ENCODE peak calls at places on chromosomes 16 and 17, in eight cellular contexts. Q is naive thymus-derived CD4-positive, alpha-beta T cell; E is left ventricle myocardium inferior; B is PC-3; M is mesenchymal stem cell; N is PC-9; T is CD8-positive, alpha-beta memory T cell; R is IMR-90. I is an unnamed sample. For H3K9me3 and H3K27me3, the result is how much of the 10 kb centered on the place peaks cover.

GRCh38 chr17:63751806-63752205 is 10.2 kb upstream of the STRADA start:
- DNase-seq in R (no peak), N (no peak), M (no peak), Q (peak), E (no peak), T (no peak), B (no peak), I (no peak)

GRCh38 chr17:75430159-75430748 is 24.8 kb upstream of the GRB2 start:
- DNase-seq in T (no peak), Q (no peak), R (peak), N (peak), M (peak), B (peak), E (no peak), I (no peak)

GRCh38 chr16:71896688-71897368 is 1.5 kb downstream of the IST1 start:
- DNase-seq in E (no peak), R (no peak), M (no peak), T (no peak), Q (no peak), B (no peak), N (no peak), I (no peak)

GRCh38 chr16:19883296-19883951 is 1.2 kb downstream of the GPRC5B start:
- DNase-seq in N (no peak), T (no peak), E (peak), B (no peak), Q (peak), R (peak), M (peak), I (no peak)

GRCh38 chr17:1379930-1380313 is 20.1 kb downstream of the YWHAE start:
- DNase-seq in Q (no peak), R (no peak), M (peak), N (no peak), B (no peak), T (no peak), E (no peak), I (no peak)

GRCh38 chr16:22070361-22071351 is 21.7 kb upstream of the VWA3A start:
- DNase-seq in N (no peak), E (peak), R (peak), Q (no peak), B (no peak), M (no peak), T (no peak), I (no peak)

GRCh38 chr16:50599494-50599893 is 51.3 kb downstream of the NKD1 start:
- DNase-seq in T (no peak), R (no peak), B (no peak), Q (no peak), N (no peak), M (no peak), E (no peak), I (no peak)

GRCh38 chr17:68513932-68514331 is 1.7 kb downstream of the PRKAR1A start:
- DNase-seq in Q (no peak), T (no peak), N (no peak), M (no peak), B (no peak), R (no peak), E (no peak), I (no peak)

GRCh38 chr16:24009060-24009459 is 173.3 kb downstream of the PRKCB start:
- DNase-seq in N (no peak), E (no peak), B (no peak), R (no peak), T (no peak), Q (no peak), M (no peak), I (no peak)

GRCh38 chr17:28204751-28205150 is 114.2 kb upstream of the TMEM97 start:
- DNase-seq in M (no peak), B (peak), T (no peak), E (no peak), N (peak), R (peak), Q (no peak), I (no peak)

GRCh38 chr16:2209258-2210008 is 1.2 kb downstream of the BRICD5 start:
- DNase-seq in N (no peak), T (no peak), Q (no peak), M (no peak), R (no peak), B (no peak), E (no peak), I (no peak)

GRCh38 chr17:17905036-17905320 is 67.2 kb downstream of the TOM1L2 start:
- DNase-seq in T (no peak), E (no peak), N (no peak), R (no peak), M (no peak), Q (no peak), B (no peak), I (no peak)

GRCh38 chr17:2050246-2050866 is 4.5 kb upstream of the HIC1 start:
- DNase-seq in E (peak), Q (peak), T (peak), R (peak), B (peak), M (peak), N (peak), I (peak)

GRCh38 chr16:3375680-3376079 is 20.0 kb downstream of the OR2C1 start:
- DNase-seq in Q (no peak), T (no peak), E (no peak), B (no peak), R (no peak), M (no peak), N (no peak), I (no peak)
- H3K9me3 ChIP-seq in Q (under half), T (under half), E (under half), B (under half), R (half or more), M (half or more), N (under half), I (under half)

GRCh38 chr17:36807496-36808180 is 129.6 kb upstream of the LHX1 start:
- DNase-seq in N (no peak), E (no peak), B (no peak), M (no peak), Q (no peak), R (no peak), T (no peak), I (no peak)
- H3K27ac ChIP-seq in N (no peak), E (no peak), B (no peak), M (no peak), Q (no peak), R (no peak), T (no peak), I (no peak)

DNA sequence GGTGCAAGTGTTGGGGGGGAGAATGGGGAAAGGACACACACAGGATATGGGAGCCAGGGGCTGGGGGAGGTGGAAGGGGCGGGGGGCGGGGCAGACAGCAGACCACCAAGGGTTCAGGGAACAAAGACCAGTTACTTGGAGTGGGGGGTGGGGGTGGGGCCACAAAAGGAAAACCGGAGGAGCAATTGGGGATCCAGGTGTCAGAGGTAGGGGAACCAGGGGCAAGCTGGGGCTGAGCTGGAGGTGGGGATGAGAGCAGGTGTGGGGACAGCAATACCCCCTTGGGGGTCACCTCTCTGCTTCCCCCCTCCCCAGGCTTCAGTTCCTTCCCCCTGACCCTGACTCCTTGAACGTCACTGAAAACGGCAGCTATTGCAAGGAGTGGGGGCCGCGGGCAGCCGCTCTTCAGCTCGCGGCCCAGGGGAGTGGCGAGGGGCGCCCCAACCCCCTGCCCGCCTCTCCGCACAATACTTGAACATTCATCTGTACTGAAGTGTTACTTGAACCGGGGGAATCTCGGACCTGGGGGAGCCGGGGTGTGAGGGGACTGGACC is 1.3 kb upstream of the ORAI3 start:
- DNase-seq in Q (no peak), M (no peak), B (no peak), N (no peak), E (no peak), T (no peak), R (no peak), I (no peak)
- H3K27me3 ChIP-seq in Q (under half), M (under half), B (under half), N (under half), E (under half), T (under half), R (under half), I (under half)

DNA sequence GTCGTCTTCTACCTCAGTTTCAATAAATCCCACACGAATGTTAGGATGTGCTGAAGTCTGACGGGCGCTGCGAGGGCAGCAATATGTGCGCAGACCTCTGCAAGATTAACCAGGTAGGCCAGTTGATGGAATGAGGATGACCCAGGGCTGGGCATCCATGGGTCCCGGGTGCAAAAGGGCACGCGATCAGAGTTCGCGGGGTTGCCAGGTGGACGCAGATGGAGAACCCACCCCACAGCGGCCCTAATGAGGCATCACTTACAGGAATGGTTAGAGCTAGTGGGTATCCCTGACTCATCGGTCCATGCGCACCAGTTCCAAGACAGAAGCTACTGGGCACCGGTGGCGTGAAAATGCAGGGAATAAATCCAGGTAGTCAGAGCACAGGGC is 2116.0 kb downstream of the TP53TG3F start:
- DNase-seq in N (no peak), Q (no peak), E (no peak), T (no peak), R (no peak), M (no peak), B (no peak), I (no peak)
- H3K9me3 ChIP-seq in N (under half), Q (under half), E (under half), T (under half), R (under half), M (under half), B (under half), I (under half)

GRCh38 chr17:70658840-70659239 is 489.5 kb downstream of the KCNJ2 start:
- DNase-seq in T (no peak), N (no peak), M (peak), E (no peak), B (no peak), Q (no peak), R (no peak), I (no peak)
- H3K27ac ChIP-seq in T (no peak), N (no peak), M (no peak), E (no peak), B (no peak), Q (no peak), R (no peak), I (no peak)

GRCh38 chr16:67170948-67171649 is 761 bp downstream of the NOL3 start:
- DNase-seq in B (no peak), N (peak), R (peak), E (no peak), Q (no peak), M (peak), T (no peak), I (no peak)

GRCh38 chr16:67167588-67167987 is 2.8 kb upstream of the NOL3 start:
- DNase-seq in B (no peak), M (no peak), T (no peak), R (no peak), E (no peak), Q (no peak), N (no peak), I (no peak)

GRCh38 chr16:67169642-67170167 is 633 bp upstream of the NOL3 start:
- DNase-seq in E (no peak), Q (no peak), M (peak), N (no peak), R (no peak), B (no peak), T (no peak), I (no peak)

GRCh38 chr16:67169011-67169451 is 1.3 kb upstream of the NOL3 start:
- DNase-seq in B (no peak), Q (no peak), E (no peak), M (no peak), N (no peak), R (no peak), T (no peak), I (no peak)

GRCh38 chr16:67170168-67170947 is at the start of gene NOL3:
- DNase-seq in M (peak), Q (no peak), N (peak), T (no peak), B (peak), R (peak), E (peak), I (peak)
- H3K27me3 ChIP-seq in M (under half), Q (under half), N (under half), T (half or more), B (under half), R (under half), E (under half), I (under half)

GRCh38 chr16:10421596-10421995 is 35.7 kb downstream of the ATF7IP2 start:
- DNase-seq in N (no peak), Q (no peak), E (no peak), T (no peak), B (no peak), R (no peak), M (no peak), I (no peak)
- H3K9me3 ChIP-seq in N (under half), Q (under half), E (under half), T (under half), B (under half), R (under half), M (under half), I (under half)

DNA sequence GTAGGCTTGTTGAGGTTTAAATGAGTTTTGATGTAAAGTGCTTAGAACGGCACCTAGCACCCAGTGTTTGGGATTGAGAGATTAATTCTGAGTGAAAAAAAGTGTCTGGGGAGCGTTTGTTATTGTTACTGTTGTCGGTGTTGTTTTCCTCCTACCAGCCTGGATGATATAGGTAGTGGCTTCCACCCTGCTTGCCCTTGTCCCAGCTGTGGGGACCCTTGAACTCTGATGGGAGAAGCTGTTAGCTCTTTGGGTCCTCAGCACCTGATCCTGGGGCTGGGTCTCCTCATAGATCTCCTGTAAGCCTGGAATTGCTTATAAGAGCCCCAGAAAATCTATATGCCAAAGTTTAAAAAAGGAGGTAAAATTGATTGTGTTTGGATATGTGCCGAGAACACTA is 4.9 kb downstream of the FMNL1 start:
- DNase-seq in N (no peak), M (no peak), T (no peak), R (no peak), E (no peak), B (no peak), Q (no peak), I (no peak)
- H3K27ac ChIP-seq in N (no peak), M (no peak), T (peak), R (no peak), E (peak), B (no peak), Q (peak), I (peak)

DNA sequence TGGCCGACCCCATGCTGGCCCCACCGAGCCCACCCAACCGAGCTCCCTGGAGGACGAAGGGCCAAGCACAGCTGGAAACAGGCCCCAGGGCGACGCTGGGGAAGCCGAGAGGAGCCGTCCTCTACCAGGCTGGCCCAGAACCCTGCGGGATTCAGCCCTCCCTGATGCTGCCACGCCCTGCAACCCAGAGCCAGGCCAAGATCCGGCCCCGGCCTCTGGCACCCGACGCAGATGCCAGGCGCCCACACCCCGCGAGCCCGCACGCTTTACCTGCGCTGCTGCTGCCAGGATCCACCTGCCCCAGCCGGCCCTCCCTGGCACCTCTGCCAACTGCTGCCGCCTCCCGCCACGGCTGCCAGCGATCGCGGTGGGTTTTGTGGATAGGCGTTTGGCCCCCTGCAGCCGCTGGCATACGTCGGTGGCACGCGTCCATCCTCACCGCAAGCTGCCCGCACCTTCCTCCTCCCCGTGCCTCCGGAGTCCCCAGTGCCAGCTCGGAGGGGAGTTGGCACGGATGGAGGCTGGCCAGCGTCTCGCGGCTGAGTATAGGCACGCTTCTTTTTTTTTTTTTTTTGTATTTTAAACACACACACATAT is 41.4 kb upstream of the ACSF3 start:
- DNase-seq in M (no peak), B (peak), E (no peak), R (no peak), Q (no peak), N (peak), T (no peak), I (no peak)
- H3K27me3 ChIP-seq in M (under half), B (under half), E (half or more), R (under half), Q (under half), N (half or more), T (under half), I (under half)